ENCODE peak calls at places on chromosomes 5 and 9, in seven cellular contexts. L is upper lobe of right lung, R is tibial artery, G is ovary, F is AG04450, A is left ventricle myocardium inferior, C is cardiac muscle cell. Q is an unnamed sample.

GRCh38 chr9:137302176-137303030 is at the start of gene NRARP:
- DNase-seq in L (peak; percentile 94), R (peak; percentile 83), G (peak; percentile 93), F (no peak), A (peak; percentile 91), C (peak; percentile 95), Q (peak; percentile 95)

GRCh38 chr5:126267435-126267834 is 155.8 kb upstream of the GRAMD2B start:
- DNase-seq in L (no peak), R (no peak), G (no peak), F (no peak), A (no peak), C (no peak), Q (no peak)

GRCh38 chr9:99366601-99367000 is 144.5 kb downstream of the SEC61B start:
- DNase-seq in L (no peak), R (no peak), G (no peak), F (no peak), A (no peak), C (no peak), Q (no peak)

GRCh38 chr5:143056792-143057579 is 286.8 kb downstream of the ARHGAP26 start:
- DNase-seq in L (no peak), R (no peak), G (no peak), F (no peak), A (no peak), C (no peak), Q (no peak)

GRCh38 chr5:76469656-76470290 is 66.7 kb downstream of the IQGAP2 start:
- DNase-seq in L (no peak), R (no peak), G (no peak), F (no peak), A (no peak), C (no peak), Q (no peak)

GRCh38 chr5:173888473-173889135 is 455 bp downstream of the CPEB4 start:
- DNase-seq in L (peak; percentile 74), R (peak; percentile 72), G (peak; percentile 54), F (no peak), A (no peak), C (peak; percentile 18), Q (peak; percentile 30)

GRCh38 chr9:124209279-124209678 is 48.5 kb upstream of the NEK6 start:
- DNase-seq in L (peak; percentile 25), R (no peak), G (no peak), F (no peak), A (no peak), C (no peak), Q (no peak)

GRCh38 chr5:179805529-179806249 is 977 bp downstream of the MGAT4B start:
- DNase-seq in L (peak; percentile 81), R (peak; percentile 75), G (peak; percentile 65), F (no peak), A (no peak), C (peak; percentile 61), Q (peak; percentile 59)

GRCh38 chr5:110525762-110526161 is 200.7 kb downstream of the TMEM232 start:
- DNase-seq in L (no peak), R (no peak), G (no peak), F (no peak), A (no peak), C (no peak), Q (no peak)

GRCh38 chr9:112764837-112765236 is 14.3 kb downstream of the SNX30 start:
- DNase-seq in L (no peak), R (peak; percentile 35), G (no peak), F (no peak), A (no peak), C (peak; percentile 5), Q (peak; percentile 10)

GRCh38 chr5:144085381-144085780 is 85.1 kb downstream of the YIPF5 start:
- DNase-seq in L (no peak), R (no peak), G (no peak), F (no peak), A (no peak), C (no peak), Q (no peak)

GRCh38 chr9:135799261-135799660 is 97.3 kb downstream of the KCNT1 start:
- DNase-seq in L (no peak), R (no peak), G (no peak), F (no peak), A (no peak), C (no peak), Q (no peak)

GRCh38 chr9:76717611-76718010 is 46.6 kb upstream of the PCA3 start:
- DNase-seq in L (no peak), R (no peak), G (no peak), F (no peak), A (no peak), C (no peak), Q (no peak)

GRCh38 chr9:76716270-76716669 is 48.0 kb upstream of the PCA3 start:
- DNase-seq in L (no peak), R (no peak), G (no peak), F (no peak), A (no peak), C (no peak), Q (no peak)

GRCh38 chr9:76720245-76720644 is 44.0 kb upstream of the PCA3 start:
- DNase-seq in L (no peak), R (no peak), G (no peak), F (no peak), A (no peak), C (no peak), Q (no peak)

GRCh38 chr9:76717176-76717575 is 47.1 kb upstream of the PCA3 start:
- DNase-seq in L (no peak), R (no peak), G (no peak), F (no peak), A (no peak), C (no peak), Q (no peak)

DNA sequence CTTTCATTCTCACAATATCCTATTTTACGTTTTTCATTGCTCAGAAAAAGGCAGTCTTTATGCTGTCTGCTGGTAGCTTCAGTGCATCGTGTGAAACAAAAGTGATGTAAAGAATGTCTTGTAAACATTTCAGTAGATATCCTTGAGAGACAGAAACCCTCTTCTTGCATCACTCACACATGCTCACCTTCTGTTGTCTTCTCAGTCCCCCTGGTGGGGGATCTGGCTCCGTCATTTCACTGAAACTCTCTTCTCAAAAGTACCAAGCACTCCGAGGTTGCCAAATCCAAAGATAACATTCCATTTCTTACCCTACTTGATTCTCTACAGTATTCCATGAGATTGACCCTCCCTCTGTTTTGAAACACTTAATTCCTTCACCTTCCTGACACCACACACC is 46.1 kb upstream of the PCA3 start:
- DNase-seq in L (no peak), R (no peak), G (no peak), F (no peak), A (no peak), C (no peak), Q (no peak)
- TF ChIP-seq CTCF in L (no peak), R (no peak), G (no peak), F (no peak), A (no peak), C (no peak), Q (no peak)

DNA sequence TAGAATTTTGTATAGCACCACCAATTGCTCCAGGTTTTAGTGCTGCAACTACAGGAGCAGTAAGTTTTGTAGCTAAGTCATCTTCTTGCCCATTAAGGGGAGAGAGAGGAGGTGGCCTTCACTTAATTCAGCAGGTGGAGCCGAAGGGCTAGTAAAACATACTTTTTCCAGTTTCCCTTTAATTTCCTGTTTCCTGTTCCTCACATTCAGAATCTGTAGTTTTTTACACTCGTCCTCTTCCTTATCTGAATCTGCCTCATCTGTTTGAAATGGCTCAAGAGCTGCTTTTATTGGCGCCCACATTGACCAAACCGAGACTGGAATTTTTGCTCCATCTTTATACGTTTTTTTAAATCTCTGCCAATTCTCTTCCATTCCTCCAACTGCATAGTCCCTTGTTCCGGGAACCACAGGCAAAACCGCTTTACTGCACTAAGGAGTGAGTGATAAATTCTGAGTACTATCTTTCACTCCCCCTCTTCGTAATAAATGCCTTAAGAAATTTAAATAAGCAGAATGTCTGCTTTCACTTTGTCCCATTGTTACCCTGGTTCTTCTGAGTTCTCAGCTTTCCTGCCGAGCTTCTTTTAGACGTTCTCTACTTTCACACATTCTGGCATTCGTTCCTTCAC is 133.9 kb downstream of the DROSHA start:
- DNase-seq in L (no peak), R (no peak), G (no peak), F (no peak), A (no peak), C (no peak), Q (no peak)
- TF ChIP-seq CTCF in L (no peak), R (no peak), G (no peak), F (no peak), A (no peak), C (no peak), Q (no peak)

DNA sequence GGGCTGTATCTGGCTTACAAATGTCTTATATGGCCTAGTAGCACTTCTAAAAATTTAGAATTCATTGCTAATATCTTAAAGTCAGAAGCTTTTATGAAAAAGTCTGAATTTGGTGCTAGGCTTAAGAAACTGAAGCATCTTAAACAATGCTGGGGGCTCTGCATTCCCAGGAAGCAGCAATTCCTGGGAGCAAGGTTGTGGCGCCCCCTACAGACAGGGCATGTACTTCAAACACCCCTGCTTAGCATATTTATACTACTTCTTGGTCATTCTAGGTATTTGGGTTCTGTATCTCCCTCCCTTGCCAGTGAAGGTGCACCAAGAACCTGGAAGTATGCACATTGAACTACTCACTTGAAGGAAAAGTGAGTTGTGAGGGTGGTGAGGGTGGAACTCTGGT is 64.6 kb upstream of the GRIA1 start:
- DNase-seq in L (no peak), R (no peak), G (no peak), F (no peak), A (no peak), C (peak; percentile 15), Q (no peak)
- TF ChIP-seq CTCF in L (no peak), R (no peak), G (no peak), F (no peak), A (no peak), C (peak; percentile 4), Q (peak; percentile 11)

DNA sequence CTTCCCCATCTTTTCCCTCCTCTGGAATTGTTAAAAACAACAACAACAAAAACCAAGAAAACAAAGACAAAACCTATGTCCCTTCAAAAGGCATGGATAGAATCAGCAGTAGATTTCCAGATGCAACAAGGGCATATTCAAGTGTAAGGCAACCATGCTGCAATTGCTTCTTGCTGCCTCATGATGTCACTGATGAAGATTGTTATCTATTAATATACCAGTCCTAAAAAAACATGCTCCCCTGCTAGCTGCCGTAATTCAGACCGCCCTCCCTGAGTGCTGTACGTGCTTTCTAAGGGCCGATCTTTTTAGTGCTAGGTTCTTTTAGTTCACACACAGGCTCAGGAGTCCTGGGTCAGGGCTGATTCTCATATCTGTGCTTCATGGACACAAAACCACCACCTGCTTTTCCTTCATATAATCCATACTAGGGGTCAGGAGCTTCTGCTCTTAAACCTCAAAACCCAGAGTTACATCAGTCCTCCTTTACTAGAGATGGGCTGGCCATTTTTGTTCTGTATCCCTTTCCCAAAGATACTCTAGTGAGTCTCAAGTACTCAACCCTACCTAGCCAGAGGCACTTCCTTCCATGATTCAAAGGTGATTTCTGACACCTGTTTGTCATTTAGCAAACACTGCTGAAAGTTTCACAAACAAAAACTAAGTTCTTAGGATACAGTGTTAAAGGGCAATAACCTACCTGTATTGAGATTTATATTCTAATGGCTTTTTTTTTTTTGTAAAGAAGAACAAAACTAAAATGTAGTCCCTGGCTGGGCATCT is 82.1 kb downstream of the GIN1 start:
- DNase-seq in L (no peak), R (no peak), G (no peak), F (no peak), A (no peak), C (no peak), Q (no peak)
- TF ChIP-seq CTCF in L (no peak), R (no peak), G (no peak), F (no peak), A (no peak), C (no peak), Q (no peak)

GRCh38 chr9:131559416-131560000 is 14.2 kb downstream of the PRRT1B start:
- DNase-seq in L (no peak), R (no peak), G (no peak), F (no peak), A (no peak), C (no peak), Q (no peak)
- TF ChIP-seq CTCF in L (peak; percentile 6), R (no peak), G (no peak), F (no peak), A (no peak), C (no peak), Q (no peak)